ENCODE peak calls at places on chromosomes 16 and 17, in four cellular contexts. One of them, this sample, is unnamed.

GRCh38 chr17:63842173-63842539 is 329 bp downstream of the SMARCD2 start:
- DNase-seq in memory B cell: no peak
- DNase-seq in tibial artery: peak
- DNase-seq in HCT116: no peak
- DNase-seq in this sample: no peak

GRCh38 chr16:84527486-84528269 is 23.2 kb upstream of the MEAK7 start:
- DNase-seq in memory B cell: no peak
- DNase-seq in tibial artery: peak
- DNase-seq in HCT116: no peak
- DNase-seq in this sample: no peak

GRCh38 chr16:74477226-74477625 is 55.9 kb upstream of the CLEC18B start:
- DNase-seq in memory B cell: no peak
- DNase-seq in tibial artery: no peak
- DNase-seq in HCT116: no peak
- DNase-seq in this sample: no peak

GRCh38 chr17:75138519-75138918 is 7.0 kb upstream of the NT5C start:
- DNase-seq in memory B cell: no peak
- DNase-seq in tibial artery: no peak
- DNase-seq in HCT116: no peak
- DNase-seq in this sample: no peak

GRCh38 chr17:14775761-14776492 is 475.0 kb downstream of the HS3ST3B1 start:
- DNase-seq in memory B cell: no peak
- DNase-seq in tibial artery: no peak
- DNase-seq in HCT116: no peak
- DNase-seq in this sample: no peak

GRCh38 chr17:68248199-68248825 is 469 bp downstream of the AMZ2 start:
- DNase-seq in memory B cell: no peak
- DNase-seq in tibial artery: peak
- DNase-seq in HCT116: no peak
- DNase-seq in this sample: no peak

GRCh38 chr16:81121474-81121990 is 25.3 kb upstream of the GCSH start:
- DNase-seq in memory B cell: no peak
- DNase-seq in tibial artery: no peak
- DNase-seq in HCT116: no peak
- DNase-seq in this sample: no peak

GRCh38 chr16:49283376-49284049 is 1.9 kb upstream of the CBLN1 start:
- DNase-seq in memory B cell: no peak
- DNase-seq in tibial artery: no peak
- DNase-seq in HCT116: no peak
- DNase-seq in this sample: no peak

GRCh38 chr17:78935419-78936323 is 10.5 kb upstream of the TIMP2 start:
- DNase-seq in memory B cell: no peak
- DNase-seq in tibial artery: peak
- DNase-seq in HCT116: no peak
- DNase-seq in this sample: no peak

GRCh38 chr16:1932050-1933028 is 10.7 kb downstream of the MSRB1 start:
- DNase-seq in memory B cell: no peak
- DNase-seq in tibial artery: no peak
- DNase-seq in HCT116: no peak
- DNase-seq in this sample: no peak

GRCh38 chr17:76736349-76737081 is 616 bp downstream of the SRSF2 start:
- DNase-seq in memory B cell: peak
- DNase-seq in tibial artery: peak
- DNase-seq in HCT116: no peak
- DNase-seq in this sample: no peak

GRCh38 chr17:32958418-32958817 is 30.5 kb downstream of the TMEM98 start:
- DNase-seq in memory B cell: no peak
- DNase-seq in tibial artery: no peak
- DNase-seq in HCT116: no peak
- DNase-seq in this sample: no peak

GRCh38 chr16:4240624-4241023 is 1.3 kb downstream of the SRL start:
- DNase-seq in memory B cell: no peak
- DNase-seq in tibial artery: no peak
- DNase-seq in HCT116: no peak
- DNase-seq in this sample: no peak

GRCh38 chr17:73591278-73592078 is 52.8 kb downstream of the SDK2 start:
- DNase-seq in memory B cell: peak
- DNase-seq in tibial artery: no peak
- DNase-seq in HCT116: no peak
- DNase-seq in this sample: peak

This sample was measured in GM19239.